ENCODE peak calls at places on chromosomes 2 and 18, in five cellular contexts. G is BE2C, T is T1000, I is AML-193, Z is HCEC 1CT. B is an unnamed sample.

GRCh38 chr2:60644942-60645341 is 91.5 kb upstream of the BCL11A start:
- DNase-seq in G (no peak), T (no peak), I (no peak), Z (no peak), B (no peak)

GRCh38 chr2:217798743-217799552 is 203.8 kb downstream of the TNS1 start:
- DNase-seq in G (peak; percentile 2), T (no peak), I (peak; percentile 55), Z (no peak), B (no peak)

GRCh38 chr2:69645026-69645425 is 1.5 kb upstream of the AAK1 start:
- DNase-seq in G (no peak), T (no peak), I (no peak), Z (no peak), B (no peak)

GRCh38 chr2:160473508-160474318 is 19.9 kb downstream of the RBMS1 start:
- DNase-seq in G (no peak), T (no peak), I (no peak), Z (peak; percentile 32), B (no peak)

GRCh38 chr2:167052825-167053224 is 164.5 kb downstream of the XIRP2 start:
- DNase-seq in G (no peak), T (no peak), I (no peak), Z (peak; percentile 71), B (peak; percentile 4)

GRCh38 chr2:105712166-105712915 is 32.4 kb upstream of the NCK2 start:
- DNase-seq in G (no peak), T (peak; percentile 59), I (no peak), Z (no peak), B (no peak)

GRCh38 chr2:65395621-65396347 is 36.6 kb downstream of the SPRED2 start:
- DNase-seq in G (no peak), T (no peak), I (no peak), Z (no peak), B (no peak)

GRCh38 chr2:100245681-100246080 is 76.6 kb downstream of the LONRF2 start:
- DNase-seq in G (no peak), T (no peak), I (no peak), Z (no peak), B (no peak)

GRCh38 chr2:27723372-27724144 is 48.0 kb upstream of the MRPL33 start:
- DNase-seq in G (peak; percentile 81), T (peak; percentile 15), I (peak; percentile 53), Z (peak; percentile 72), B (peak; percentile 60)

GRCh38 chr2:148058641-148059040 is 37.8 kb downstream of the MBD5 start:
- DNase-seq in G (no peak), T (no peak), I (no peak), Z (peak; percentile 60), B (no peak)

GRCh38 chr18:63182861-63183260 is 136.7 kb downstream of the BCL2 start:
- DNase-seq in G (no peak), T (no peak), I (no peak), Z (no peak), B (no peak)

GRCh38 chr2:37287966-37288365 is 36.7 kb downstream of the PRKD3 start:
- DNase-seq in G (peak; percentile 40), T (no peak), I (peak; percentile 58), Z (peak; percentile 12), B (peak; percentile 21)

GRCh38 chr2:44155577-44156446 is 12.9 kb upstream of the PPM1B start:
- DNase-seq in G (no peak), T (peak; percentile 3), I (no peak), Z (peak; percentile 64), B (no peak)

GRCh38 chr2:158724803-158725271 is 70.3 kb upstream of the DAPL1 start:
- DNase-seq in G (no peak), T (no peak), I (no peak), Z (peak; percentile 35), B (no peak)

B was measured in NCI-H460.